ENCODE peak calls at places on chromosomes 11 and 22, in four cellular contexts. P is foreskin fibroblast, S is lung, Q is HFFc6. T is an unnamed sample.

GRCh38 chr11:32311351-32312077 is 123.8 kb downstream of the WT1 start:
- DNase-seq in P (no peak), S (no peak), Q (no peak), T (no peak)

GRCh38 chr11:101993172-101993571 is 54.1 kb upstream of the CFAP300 start:
- DNase-seq in P (no peak), S (no peak), Q (no peak), T (no peak)

GRCh38 chr11:133515075-133515474 is 17.2 kb downstream of the OPCML start:
- DNase-seq in P (no peak), S (no peak), Q (no peak), T (no peak)

GRCh38 chr22:33883961-33884808 is 36.1 kb downstream of the LARGE1 start:
- DNase-seq in P (no peak), S (no peak), Q (no peak), T (no peak)

GRCh38 chr22:45225732-45226560 is 14.7 kb downstream of the KIAA0930 start:
- DNase-seq in P (peak), S (peak), Q (no peak), T (no peak)

GRCh38 chr22:38163844-38164577 is 17.6 kb downstream of the PLA2G6 start:
- DNase-seq in P (no peak), S (no peak), Q (no peak), T (no peak)

GRCh38 chr11:62337682-62338181 is 484 bp downstream of the ASRGL1 start:
- DNase-seq in P (no peak), S (no peak), Q (no peak), T (no peak)

GRCh38 chr22:24146190-24146616 is 35.1 kb upstream of the SUSD2 start:
- DNase-seq in P (peak), S (peak), Q (peak), T (peak)

GRCh38 chr22:19599626-19600243 is 75.5 kb upstream of the CLDN5 start:
- DNase-seq in P (no peak), S (no peak), Q (no peak), T (no peak)

GRCh38 chr11:121133046-121133445 is 32.0 kb downstream of the TECTA start:
- DNase-seq in P (no peak), S (no peak), Q (no peak), T (no peak)
- TF ChIP-seq CTCF in P (no peak), S (no peak), Q (no peak), T (no peak)

DNA sequence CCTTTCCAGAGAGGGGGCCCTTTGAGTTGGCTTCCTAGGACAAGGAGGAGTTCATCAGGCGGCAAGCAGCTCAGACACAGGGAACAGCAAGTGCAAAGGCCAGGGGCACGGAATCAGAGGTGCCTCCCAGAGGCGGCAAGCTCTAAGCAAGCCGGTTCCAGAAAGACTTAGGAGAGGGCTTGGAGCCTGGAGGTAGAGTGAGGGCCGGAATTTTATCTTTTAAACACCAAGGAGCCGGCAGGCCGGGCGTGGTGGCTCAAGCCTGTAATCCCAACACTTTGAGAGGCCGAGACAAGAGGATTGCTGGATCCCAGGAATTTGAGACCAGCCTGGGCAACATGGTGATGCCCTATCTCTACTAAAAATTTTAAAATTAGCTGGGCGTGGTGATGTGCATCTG is 26.6 kb downstream of the FADD start:
- DNase-seq in P (no peak), S (no peak), Q (no peak), T (no peak)
- TF ChIP-seq CTCF in P (no peak), S (no peak), Q (no peak), T (no peak)

DNA sequence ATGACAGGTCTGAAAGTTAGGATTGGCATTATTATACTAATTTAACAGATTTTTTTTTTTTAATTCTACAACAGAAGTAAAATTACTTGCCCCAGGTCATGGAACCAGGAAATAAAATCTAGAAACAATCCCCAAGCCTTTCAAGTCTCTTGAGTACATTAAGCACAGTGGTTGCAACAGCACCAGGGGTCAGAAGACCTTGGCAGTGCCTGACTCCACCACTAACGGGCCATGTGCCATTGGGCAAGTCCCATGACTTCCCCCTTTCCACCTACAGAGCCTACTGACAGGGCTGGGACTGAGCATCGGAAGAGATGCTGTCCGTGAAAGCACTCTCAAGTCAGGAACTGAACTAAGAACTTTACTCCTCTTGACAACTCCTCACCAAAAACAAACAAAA is 98.6 kb upstream of the AKIP1 start:
- DNase-seq in P (peak), S (peak), Q (no peak), T (no peak)
- TF ChIP-seq CTCF in P (no peak), S (no peak), Q (no peak), T (no peak)

GRCh38 chr11:3840870-3841425 is at the start of gene RHOG:
- DNase-seq in P (peak), S (peak), Q (no peak), T (no peak)

GRCh38 chr11:3838504-3838903 is 2.3 kb downstream of the RHOG start:
- DNase-seq in P (no peak), S (no peak), Q (no peak), T (no peak)

GRCh38 chr11:3840289-3840869 is 380 bp downstream of the RHOG start:
- DNase-seq in P (no peak), S (no peak), Q (no peak), T (no peak)

GRCh38 chr11:3837793-3838192 is 3.0 kb downstream of the RHOG start:
- DNase-seq in P (peak), S (peak), Q (no peak), T (no peak)

GRCh38 chr11:3841426-3842304 is 906 bp upstream of the RHOG start:
- DNase-seq in P (peak), S (peak), Q (peak), T (no peak)
- TF ChIP-seq CTCF in P (peak), S (peak), Q (peak), T (peak)